ENCODE peak calls at places on chromosome 19, in eight cellular contexts. T, G, Z, B, D, X, F and H are unnamed samples.
A peak's percentile ranks its signal among the peaks of the same experiment; 100 is the strongest.

GRCh38 chr19:35757231-35757748 is 461 bp upstream of the HSPB6 start:
- DNase-seq in D (no peak), B (no peak), Z (peak; percentile 66), G (peak; percentile 29), T (no peak), X (peak; percentile 98), F (peak; percentile 38), H (no peak)

GRCh38 chr19:58002384-58003152 is at the start of gene ZNF606:
- DNase-seq in T (no peak), B (peak; percentile 81), F (peak; percentile 63), X (peak; percentile 91), D (peak; percentile 85), G (peak; percentile 85), Z (peak; percentile 94), H (peak; percentile 75)

GRCh38 chr19:4916292-4917082 is 7.2 kb downstream of the UHRF1 start:
- DNase-seq in D (peak; percentile 73), T (no peak), G (no peak), B (no peak), Z (no peak), X (no peak), F (no peak), H (no peak)

GRCh38 chr19:38723606-38724379 is 20.5 kb downstream of the CAPN12 start:
- DNase-seq in B (no peak), G (no peak), D (no peak), X (no peak), F (no peak), Z (no peak), T (no peak), H (no peak)

GRCh38 chr19:16262618-16263017 is 62.0 kb upstream of the KLF2 start:
- DNase-seq in D (no peak), Z (no peak), X (peak; percentile 57), T (no peak), F (no peak), G (no peak), B (no peak), H (no peak)

GRCh38 chr19:7912697-7913564 is 1.7 kb upstream of the TGFBR3L start:
- DNase-seq in B (no peak), D (no peak), G (no peak), Z (no peak), T (no peak), X (peak; percentile 39), F (no peak), H (no peak)

GRCh38 chr19:34184880-34185491 is 12.7 kb downstream of the LSM14A start:
- DNase-seq in G (no peak), X (no peak), F (no peak), T (no peak), D (peak; percentile 30), B (no peak), Z (no peak), H (no peak)

GRCh38 chr19:45791744-45792481 is 732 bp downstream of the DMWD start:
- DNase-seq in Z (no peak), X (no peak), G (no peak), F (no peak), B (no peak), T (no peak), D (no peak), H (no peak)

GRCh38 chr19:44788971-44789370 is 11.3 kb downstream of the CBLC start:
- DNase-seq in D (no peak), B (no peak), T (no peak), Z (no peak), G (no peak), X (no peak), F (no peak), H (no peak)

GRCh38 chr19:32471811-32472210 is 66.2 kb downstream of the DPY19L3 start:
- DNase-seq in B (no peak), Z (no peak), F (no peak), D (no peak), T (no peak), G (no peak), X (no peak), H (no peak)

GRCh38 chr19:45322311-45322710 is 364 bp downstream of the CKM start:
- DNase-seq in F (no peak), B (no peak), D (no peak), G (no peak), X (no peak), T (no peak), Z (no peak), H (no peak)

GRCh38 chr19:48595833-48596232 is 10.7 kb upstream of the SPACA4 start:
- DNase-seq in B (no peak), Z (no peak), T (no peak), X (no peak), D (no peak), F (no peak), G (no peak), H (no peak)

GRCh38 chr19:49403404-49404187 is 15.5 kb downstream of the KASH5 start:
- DNase-seq in B (no peak), Z (no peak), F (no peak), T (peak; percentile 60), D (no peak), G (peak; percentile 50), X (no peak), H (no peak)

GRCh38 chr19:44741258-44741731 is 7.2 kb upstream of the BCL3 start:
- DNase-seq in F (no peak), B (peak; percentile 70), G (no peak), T (peak; percentile 94), X (no peak), D (no peak), Z (peak; percentile 51), H (no peak)

GRCh38 chr19:3977242-3978143 is 6.6 kb upstream of the DAPK3 start:
- DNase-seq in T (no peak), G (peak; percentile 8), D (no peak), B (no peak), X (peak; percentile 51), F (no peak), Z (no peak), H (no peak)

DNA sequence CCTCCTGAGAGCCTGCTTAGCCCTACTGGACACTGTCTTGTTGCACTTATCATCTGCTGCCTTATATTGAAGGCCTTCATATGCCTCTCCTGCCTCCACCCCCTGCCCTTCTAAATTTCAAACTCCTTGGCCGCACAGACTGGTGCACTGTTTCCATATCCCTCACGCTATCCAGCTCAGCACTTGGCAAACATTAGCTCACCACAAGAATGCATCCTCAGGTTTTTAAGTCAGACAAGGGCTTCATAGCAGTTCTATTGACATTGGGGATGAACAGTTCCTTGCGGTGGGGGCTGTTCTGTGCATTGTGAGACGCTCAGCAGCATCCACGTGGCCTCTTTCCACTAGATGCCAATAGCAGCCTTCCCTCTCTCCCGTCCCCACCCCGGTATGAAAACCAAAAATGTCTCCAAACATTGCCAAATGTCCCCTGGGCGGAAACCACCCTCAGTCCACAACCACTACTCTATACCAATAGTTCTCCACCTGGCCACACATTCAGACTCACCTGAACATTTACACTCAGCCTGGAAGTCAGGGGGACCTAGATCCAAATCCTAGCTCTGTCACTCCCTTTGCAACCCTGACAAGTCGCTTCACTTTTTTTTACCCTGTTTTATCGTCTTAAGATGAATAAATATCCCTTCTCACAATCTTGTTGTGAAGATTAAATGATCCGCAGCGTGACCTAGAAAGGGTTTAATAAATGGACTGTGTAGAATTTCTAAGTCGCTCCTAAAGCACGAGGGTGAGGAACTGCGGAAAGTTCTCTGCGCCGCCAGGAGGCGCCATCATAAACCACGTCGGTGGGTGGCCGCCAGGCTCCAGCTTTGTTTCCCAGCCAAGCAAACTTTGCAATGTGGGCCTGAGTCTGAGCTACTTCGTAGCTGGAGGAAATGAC is 3.6 kb upstream of the CEACAM3 start:
- DNase-seq in D (peak; percentile 44), G (peak; percentile 47), Z (peak; percentile 66), X (no peak), F (peak; percentile 8), T (peak; percentile 46), B (no peak), H (peak; percentile 25)
- TF ChIP-seq CTCF in D (peak; percentile 81), G (peak; percentile 52), Z (peak; percentile 63), X (no peak), F (peak; percentile 50), T (peak; percentile 71), B (peak; percentile 24), H (peak; percentile 75)

DNA sequence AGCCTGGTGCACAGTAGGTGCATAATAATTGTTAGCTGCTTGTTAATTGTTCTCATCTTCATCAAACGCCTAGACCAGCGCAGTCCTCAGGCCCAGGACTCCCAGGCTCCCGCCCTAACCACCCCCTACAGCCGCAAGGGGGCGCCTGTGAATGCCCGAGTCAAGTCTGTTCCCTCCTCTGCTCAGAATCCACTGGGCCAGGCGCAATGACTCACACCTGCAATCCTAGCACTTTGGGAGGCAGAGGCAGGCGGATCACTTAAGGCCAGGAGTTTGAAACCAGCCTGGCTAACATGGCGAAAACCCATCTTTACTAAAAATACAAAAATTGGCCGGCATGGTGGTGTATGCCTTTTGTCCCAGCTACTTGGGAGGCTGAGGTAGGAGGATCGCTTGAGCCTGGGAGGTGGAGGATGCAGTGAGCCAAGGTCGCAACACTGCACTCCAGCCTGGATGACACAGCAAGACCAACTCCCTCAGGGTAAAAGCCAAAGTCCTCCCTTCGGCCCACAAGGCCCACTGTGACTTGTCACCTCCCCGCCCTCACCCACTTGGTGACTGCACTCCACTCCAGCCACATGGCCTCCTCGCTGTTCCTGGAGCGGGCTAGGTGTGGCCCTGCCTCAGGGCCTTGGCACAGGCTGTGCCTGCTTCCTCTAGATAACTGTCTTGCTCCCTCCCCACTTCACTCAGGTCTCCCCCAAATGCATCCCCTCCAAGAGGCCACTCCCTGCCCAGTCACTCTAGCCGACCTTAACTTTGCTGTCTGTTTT is 9.1 kb downstream of the ZNF653 start:
- DNase-seq in F (peak; percentile 29), B (peak; percentile 65), D (peak; percentile 62), G (peak; percentile 77), X (peak; percentile 79), T (peak; percentile 93), Z (peak; percentile 72), H (peak; percentile 74)
- TF ChIP-seq CTCF in F (peak; percentile 67), B (peak; percentile 68), D (peak; percentile 63), G (peak; percentile 71), X (peak; percentile 20), T (peak; percentile 73), Z (peak; percentile 63), H (peak; percentile 77)

GRCh38 chr19:534088-534487 is 2.5 kb downstream of the CDC34 start:
- DNase-seq in F (no peak), D (no peak), X (no peak), Z (no peak), B (no peak), T (no peak), G (no peak), H (no peak)
- TF ChIP-seq CTCF in F (no peak), D (no peak), X (no peak), Z (no peak), B (no peak), T (no peak), G (no peak), H (no peak)

GRCh38 chr19:2540646-2541454 is 64.9 kb downstream of the GADD45B start:
- DNase-seq in B (peak; percentile 95), Z (peak; percentile 81), G (peak; percentile 92), T (peak; percentile 97), X (peak; percentile 91), D (no peak), F (peak; percentile 89), H (peak; percentile 65)
- TF ChIP-seq CTCF in B (no peak), Z (no peak), G (no peak), T (peak; percentile 10), X (no peak), D (no peak), F (peak; percentile 30), H (peak; percentile 51)